ENCODE peak calls at places on chromosomes 5 and 9, in five cellular contexts. B is caudate nucleus, U is tibial artery, R is RWPE1, A is fibroblast of lung. P is an unnamed sample.

GRCh38 chr5:174601937-174602336 is 122.4 kb upstream of the MSX2 start:
- DNase-seq in B (no peak), A (peak), U (no peak), R (no peak), P (no peak)

GRCh38 chr5:13276143-13276542 is 668.3 kb downstream of the DNAH5 start:
- DNase-seq in B (no peak), U (no peak), A (no peak), R (no peak), P (no peak)

GRCh38 chr9:127154003-127154389 is 31.6 kb upstream of the ANGPTL2 start:
- DNase-seq in B (no peak), U (no peak), R (no peak), A (no peak), P (no peak)

GRCh38 chr5:122089614-122090013 is 11.6 kb upstream of the LOX start:
- DNase-seq in B (no peak), A (peak), U (no peak), R (no peak), P (no peak)

GRCh38 chr5:73818357-73818756 is 192.4 kb downstream of the ARHGEF28 start:
- DNase-seq in R (no peak), A (no peak), B (no peak), U (no peak), P (no peak)

GRCh38 chr5:14109771-14110170 is 33.4 kb upstream of the TRIO start:
- DNase-seq in B (no peak), A (peak), R (no peak), U (no peak), P (no peak)

GRCh38 chr5:171419663-171420428 is 399 bp downstream of the FGF18 start:
- DNase-seq in R (peak), B (no peak), A (peak), U (no peak), P (no peak)

GRCh38 chr5:10387690-10388089 is 34.2 kb downstream of the MARCHF6 start:
- DNase-seq in U (no peak), A (peak), R (no peak), B (no peak), P (no peak)

GRCh38 chr5:112681481-112681908 is 56.2 kb upstream of the APC start:
- DNase-seq in B (no peak), U (no peak), R (no peak), A (no peak), P (no peak)

GRCh38 chr9:129994947-129995346 is 48.0 kb downstream of the FNBP1 start:
- DNase-seq in R (no peak), U (no peak), B (no peak), A (peak), P (no peak)

GRCh38 chr9:129208191-129209091 is 30.4 kb upstream of the IER5L start:
- DNase-seq in U (no peak), A (no peak), B (no peak), R (no peak), P (no peak)

GRCh38 chr5:58998539-58998938 is 415.7 kb downstream of the RAB3C start:
- DNase-seq in U (no peak), A (no peak), R (no peak), B (no peak), P (no peak)

DNA sequence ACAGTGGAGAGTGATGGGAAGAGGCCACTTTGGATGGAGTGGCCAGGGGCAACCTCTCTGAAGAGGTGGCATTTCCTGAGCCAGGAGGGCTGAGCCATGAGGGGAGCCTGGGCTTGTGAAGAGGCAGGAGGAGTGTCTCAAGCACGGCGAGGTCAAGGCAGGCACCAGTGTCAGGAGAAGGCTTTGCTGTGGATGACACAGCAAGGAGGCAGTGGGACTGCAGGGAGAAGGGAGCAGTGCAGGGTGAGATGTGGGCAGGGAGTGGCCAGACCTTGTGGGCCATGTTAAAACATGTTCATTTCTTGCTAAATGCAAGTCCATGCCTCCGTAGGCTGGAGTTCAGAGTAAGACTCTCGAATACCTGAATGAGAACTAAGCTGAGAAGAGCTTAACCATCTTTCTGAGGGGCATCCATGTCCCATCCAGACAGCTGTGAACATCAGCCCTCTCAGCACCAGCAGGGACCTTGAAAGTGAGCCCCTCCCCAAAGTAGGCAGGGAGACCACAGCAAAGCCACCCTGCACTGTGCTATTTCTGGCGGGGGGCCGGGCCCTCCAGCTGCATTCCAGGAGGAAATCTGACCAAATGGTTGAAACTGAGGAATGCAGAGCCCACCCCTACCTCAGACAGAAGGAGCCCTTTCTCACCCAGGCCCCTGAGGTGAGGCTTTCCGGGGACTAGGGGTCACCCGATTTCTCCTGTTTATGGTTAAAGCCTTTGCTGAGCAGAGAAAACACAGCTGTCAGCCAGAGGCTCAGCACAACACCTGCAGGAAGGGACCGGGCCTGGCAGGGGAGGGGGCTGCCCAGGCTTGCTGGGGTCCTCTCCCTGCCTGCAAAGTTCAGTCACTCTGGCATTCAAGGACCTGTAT is 16.1 kb upstream of the ARSI start:
- DNase-seq in U (no peak), B (no peak), R (peak), A (no peak), P (no peak)
- H3K27ac ChIP-seq in U (no peak), B (no peak), R (peak), A (peak), P (no peak)

DNA sequence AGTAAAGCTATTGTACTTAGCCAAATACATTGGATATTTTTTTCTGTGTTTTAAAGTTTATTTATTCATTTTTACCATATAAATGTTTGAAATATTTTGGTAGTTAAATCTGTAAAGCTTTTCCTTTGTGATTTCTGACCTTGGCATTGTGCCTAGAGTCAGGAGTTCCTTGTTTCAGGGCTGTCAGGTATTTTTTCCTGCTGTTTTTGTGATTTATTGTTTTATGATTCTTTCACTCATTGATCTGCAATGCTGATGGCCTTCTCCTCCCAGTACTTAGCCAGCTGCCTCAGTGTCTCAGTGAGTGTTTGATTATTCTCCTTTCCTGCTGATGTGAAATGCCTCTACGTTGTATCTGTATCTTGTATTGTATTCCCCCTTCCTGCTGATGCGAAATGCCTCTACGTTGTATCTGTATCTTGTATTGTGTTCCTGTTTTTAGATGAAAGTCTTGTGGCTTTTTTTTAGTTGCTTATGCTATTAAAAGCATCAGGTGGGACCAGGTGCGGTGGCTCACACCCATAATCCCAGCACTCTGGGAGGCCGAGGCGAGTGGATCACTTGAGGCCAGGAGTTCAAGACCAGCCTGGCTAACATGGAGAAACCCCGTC is 61.0 kb downstream of the EHMT1 start:
- DNase-seq in R (no peak), U (no peak), A (no peak), B (no peak), P (no peak)
- H3K27ac ChIP-seq in R (peak), U (no peak), A (no peak), B (no peak), P (no peak)

GRCh38 chr5:65817936-65818335 is 95.9 kb downstream of the NLN start:
- DNase-seq in B (no peak), R (no peak), U (no peak), A (no peak), P (no peak)
- H3K27ac ChIP-seq in B (peak), R (no peak), U (no peak), A (no peak), P (peak)

GRCh38 chr9:3858961-3859360 is 333.2 kb upstream of the RFX3 start:
- DNase-seq in B (no peak), U (no peak), R (no peak), A (peak), P (no peak)

GRCh38 chr9:3863686-3864085 is 337.9 kb upstream of the RFX3 start:
- DNase-seq in B (no peak), A (peak), R (no peak), U (no peak), P (no peak)

GRCh38 chr9:3868012-3868411 is 342.2 kb upstream of the RFX3 start:
- DNase-seq in A (no peak), R (no peak), B (no peak), U (no peak), P (no peak)

GRCh38 chr9:3865373-3865772 is 339.6 kb upstream of the RFX3 start:
- DNase-seq in U (no peak), B (no peak), R (no peak), A (peak), P (no peak)

DNA sequence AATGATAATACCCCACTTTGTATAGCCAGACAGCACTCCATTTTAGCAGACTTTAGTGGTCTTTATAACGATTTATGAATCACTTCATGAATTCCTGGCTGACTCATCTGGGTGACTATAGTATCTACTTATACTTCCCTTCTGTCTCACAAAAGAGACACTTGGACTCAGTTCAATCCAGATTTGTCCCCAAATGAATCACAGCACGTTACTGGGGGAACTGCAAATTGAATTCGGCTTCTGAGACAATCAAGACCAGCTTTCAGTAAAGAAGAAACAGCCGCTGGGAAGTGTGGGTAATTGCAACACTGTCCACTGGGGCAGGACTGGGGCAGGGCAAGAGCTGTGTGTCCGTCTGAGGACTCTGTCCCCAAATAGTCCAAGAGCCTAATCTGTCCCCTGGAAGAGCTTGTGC is 337.3 kb upstream of the RFX3 start:
- DNase-seq in R (peak), U (peak), A (peak), B (no peak), P (no peak)
- H3K27ac ChIP-seq in R (no peak), U (peak), A (peak), B (peak), P (peak)